ENCODE peak calls at places on chromosomes 3 and 15, in nine cellular contexts. One of them, this sample, is unnamed.

GRCh38 chr3:114194750-114195149 is 15.9 kb upstream of the DRD3 start:
- DNase-seq in fibroblast of lung: no peak
- DNase-seq in hepatocyte: no peak
- DNase-seq in left ventricle myocardium inferior: no peak
- DNase-seq in GM23338: no peak
- DNase-seq in coronary artery: no peak
- DNase-seq in lung: no peak
- DNase-seq in neural progenitor cell: no peak
- DNase-seq in colonic mucosa: no peak
- DNase-seq in this sample: no peak

GRCh38 chr15:48432688-48433087 is 101.5 kb downstream of the DUT start:
- DNase-seq in fibroblast of lung: no peak
- DNase-seq in hepatocyte: no peak
- DNase-seq in left ventricle myocardium inferior: no peak
- DNase-seq in GM23338: no peak
- DNase-seq in coronary artery: no peak
- DNase-seq in lung: no peak
- DNase-seq in neural progenitor cell: no peak
- DNase-seq in colonic mucosa: no peak
- DNase-seq in this sample: no peak

GRCh38 chr3:19543212-19543841 is 390.7 kb downstream of the EFHB start:
- DNase-seq in fibroblast of lung: no peak
- DNase-seq in hepatocyte: peak; percentile 42
- DNase-seq in left ventricle myocardium inferior: no peak
- DNase-seq in GM23338: peak; percentile 76
- DNase-seq in coronary artery: no peak
- DNase-seq in lung: no peak
- DNase-seq in neural progenitor cell: peak; percentile 51
- DNase-seq in colonic mucosa: no peak
- DNase-seq in this sample: no peak

GRCh38 chr15:90101130-90101968 is 919 bp downstream of the IDH2 start:
- DNase-seq in fibroblast of lung: no peak
- DNase-seq in hepatocyte: peak; percentile 58
- DNase-seq in left ventricle myocardium inferior: peak; percentile 65
- DNase-seq in GM23338: peak; percentile 87
- DNase-seq in coronary artery: no peak
- DNase-seq in lung: peak; percentile 38
- DNase-seq in neural progenitor cell: peak; percentile 96
- DNase-seq in colonic mucosa: peak; percentile 58
- DNase-seq in this sample: peak; percentile 19

GRCh38 chr3:95272791-95273190 is 1209.9 kb downstream of the NSUN3 start:
- DNase-seq in fibroblast of lung: no peak
- DNase-seq in hepatocyte: no peak
- DNase-seq in left ventricle myocardium inferior: no peak
- DNase-seq in GM23338: no peak
- DNase-seq in coronary artery: no peak
- DNase-seq in lung: no peak
- DNase-seq in neural progenitor cell: no peak
- DNase-seq in colonic mucosa: no peak
- DNase-seq in this sample: no peak

GRCh38 chr3:177478170-177478859 is 281.0 kb upstream of the TBL1XR1 start:
- DNase-seq in fibroblast of lung: peak; percentile 100
- DNase-seq in hepatocyte: peak; percentile 36
- DNase-seq in left ventricle myocardium inferior: no peak
- DNase-seq in GM23338: no peak
- DNase-seq in coronary artery: peak; percentile 84
- DNase-seq in lung: peak; percentile 63
- DNase-seq in neural progenitor cell: no peak
- DNase-seq in colonic mucosa: no peak
- DNase-seq in this sample: peak; percentile 100

GRCh38 chr3:171585029-171585428 is 124.8 kb upstream of the TNIK start:
- DNase-seq in fibroblast of lung: no peak
- DNase-seq in hepatocyte: no peak
- DNase-seq in left ventricle myocardium inferior: no peak
- DNase-seq in GM23338: no peak
- DNase-seq in coronary artery: no peak
- DNase-seq in lung: no peak
- DNase-seq in neural progenitor cell: no peak
- DNase-seq in colonic mucosa: no peak
- DNase-seq in this sample: no peak

GRCh38 chr3:50583897-50584296 is 14.6 kb downstream of the HEMK1 start:
- DNase-seq in fibroblast of lung: no peak
- DNase-seq in hepatocyte: no peak
- DNase-seq in left ventricle myocardium inferior: peak; percentile 90
- DNase-seq in GM23338: no peak
- DNase-seq in coronary artery: no peak
- DNase-seq in lung: peak; percentile 89
- DNase-seq in neural progenitor cell: no peak
- DNase-seq in colonic mucosa: no peak
- DNase-seq in this sample: no peak

GRCh38 chr3:191473766-191474198 is 12.8 kb downstream of the PYDC2 start:
- DNase-seq in fibroblast of lung: no peak
- DNase-seq in hepatocyte: no peak
- DNase-seq in left ventricle myocardium inferior: no peak
- DNase-seq in GM23338: no peak
- DNase-seq in coronary artery: no peak
- DNase-seq in lung: no peak
- DNase-seq in neural progenitor cell: no peak
- DNase-seq in colonic mucosa: no peak
- DNase-seq in this sample: no peak

GRCh38 chr3:11117591-11117990 is 36.7 kb upstream of the HRH1 start:
- DNase-seq in fibroblast of lung: no peak
- DNase-seq in hepatocyte: no peak
- DNase-seq in left ventricle myocardium inferior: no peak
- DNase-seq in GM23338: no peak
- DNase-seq in coronary artery: no peak
- DNase-seq in lung: no peak
- DNase-seq in neural progenitor cell: no peak
- DNase-seq in colonic mucosa: no peak
- DNase-seq in this sample: no peak

GRCh38 chr15:87816811-87817210 is 439.7 kb downstream of the NTRK3 start:
- DNase-seq in fibroblast of lung: peak; percentile 84
- DNase-seq in hepatocyte: no peak
- DNase-seq in left ventricle myocardium inferior: no peak
- DNase-seq in GM23338: no peak
- DNase-seq in coronary artery: no peak
- DNase-seq in lung: no peak
- DNase-seq in neural progenitor cell: no peak
- DNase-seq in colonic mucosa: no peak
- DNase-seq in this sample: peak; percentile 96

GRCh38 chr3:53182759-53183355 is 21.8 kb downstream of the PRKCD start:
- DNase-seq in fibroblast of lung: no peak
- DNase-seq in hepatocyte: no peak
- DNase-seq in left ventricle myocardium inferior: no peak
- DNase-seq in GM23338: no peak
- DNase-seq in coronary artery: no peak
- DNase-seq in lung: no peak
- DNase-seq in neural progenitor cell: no peak
- DNase-seq in colonic mucosa: no peak
- DNase-seq in this sample: no peak

GRCh38 chr3:41742127-41742526 is 219.8 kb downstream of the ULK4 start:
- DNase-seq in fibroblast of lung: no peak
- DNase-seq in hepatocyte: no peak
- DNase-seq in left ventricle myocardium inferior: no peak
- DNase-seq in GM23338: peak; percentile 60
- DNase-seq in coronary artery: no peak
- DNase-seq in lung: no peak
- DNase-seq in neural progenitor cell: peak; percentile 40
- DNase-seq in colonic mucosa: no peak
- DNase-seq in this sample: no peak

GRCh38 chr3:153354641-153355040 is 192.6 kb downstream of the RAP2B start:
- DNase-seq in fibroblast of lung: no peak
- DNase-seq in hepatocyte: no peak
- DNase-seq in left ventricle myocardium inferior: no peak
- DNase-seq in GM23338: no peak
- DNase-seq in coronary artery: no peak
- DNase-seq in lung: no peak
- DNase-seq in neural progenitor cell: no peak
- DNase-seq in colonic mucosa: no peak
- DNase-seq in this sample: peak; percentile 55

GRCh38 chr3:172213168-172213567 is 173.8 kb downstream of the FNDC3B start:
- DNase-seq in fibroblast of lung: peak; percentile 54
- DNase-seq in hepatocyte: peak; percentile 38
- DNase-seq in left ventricle myocardium inferior: no peak
- DNase-seq in GM23338: no peak
- DNase-seq in coronary artery: no peak
- DNase-seq in lung: no peak
- DNase-seq in neural progenitor cell: no peak
- DNase-seq in colonic mucosa: no peak
- DNase-seq in this sample: peak; percentile 54

GRCh38 chr3:156211583-156211982 is 91.2 kb downstream of the KCNAB1 start:
- DNase-seq in fibroblast of lung: no peak
- DNase-seq in hepatocyte: no peak
- DNase-seq in left ventricle myocardium inferior: no peak
- DNase-seq in GM23338: no peak
- DNase-seq in coronary artery: no peak
- DNase-seq in lung: no peak
- DNase-seq in neural progenitor cell: no peak
- DNase-seq in colonic mucosa: no peak
- DNase-seq in this sample: peak; percentile 67

GRCh38 chr3:168671091-168671490 is 575.4 kb upstream of the GOLIM4 start:
- DNase-seq in fibroblast of lung: no peak
- DNase-seq in hepatocyte: no peak
- DNase-seq in left ventricle myocardium inferior: no peak
- DNase-seq in GM23338: no peak
- DNase-seq in coronary artery: no peak
- DNase-seq in lung: no peak
- DNase-seq in neural progenitor cell: no peak
- DNase-seq in colonic mucosa: peak; percentile 72
- DNase-seq in this sample: no peak

GRCh38 chr3:170485696-170486095 is 67.0 kb downstream of the CLDN11 start:
- DNase-seq in fibroblast of lung: no peak
- DNase-seq in hepatocyte: no peak
- DNase-seq in left ventricle myocardium inferior: no peak
- DNase-seq in GM23338: no peak
- DNase-seq in coronary artery: no peak
- DNase-seq in lung: no peak
- DNase-seq in neural progenitor cell: no peak
- DNase-seq in colonic mucosa: no peak
- DNase-seq in this sample: no peak

GRCh38 chr3:124787490-124788195 is 57.4 kb downstream of the UMPS start:
- DNase-seq in fibroblast of lung: peak; percentile 39
- DNase-seq in hepatocyte: no peak
- DNase-seq in left ventricle myocardium inferior: no peak
- DNase-seq in GM23338: no peak
- DNase-seq in coronary artery: no peak
- DNase-seq in lung: no peak
- DNase-seq in neural progenitor cell: no peak
- DNase-seq in colonic mucosa: no peak
- DNase-seq in this sample: peak; percentile 72

GRCh38 chr3:150759319-150759718 is 3.6 kb downstream of the SIAH2 start:
- DNase-seq in fibroblast of lung: no peak
- DNase-seq in hepatocyte: no peak
- DNase-seq in left ventricle myocardium inferior: no peak
- DNase-seq in GM23338: no peak
- DNase-seq in coronary artery: no peak
- DNase-seq in lung: no peak
- DNase-seq in neural progenitor cell: no peak
- DNase-seq in colonic mucosa: no peak
- DNase-seq in this sample: no peak
- H3K4me3 ChIP-seq in fibroblast of lung: no peak overlapping the region
- H3K4me3 ChIP-seq in hepatocyte: no peak overlapping the region
- H3K4me3 ChIP-seq in left ventricle myocardium inferior: no peak overlapping the region
- H3K4me3 ChIP-seq in GM23338: no peak overlapping the region
- H3K4me3 ChIP-seq in coronary artery: no peak overlapping the region
- H3K4me3 ChIP-seq in lung: no peak overlapping the region
- H3K4me3 ChIP-seq in neural progenitor cell: no peak overlapping the region
- H3K4me3 ChIP-seq in colonic mucosa: no peak overlapping the region
- H3K4me3 ChIP-seq in this sample: peak overlapping the region; percentile 97

DNA sequence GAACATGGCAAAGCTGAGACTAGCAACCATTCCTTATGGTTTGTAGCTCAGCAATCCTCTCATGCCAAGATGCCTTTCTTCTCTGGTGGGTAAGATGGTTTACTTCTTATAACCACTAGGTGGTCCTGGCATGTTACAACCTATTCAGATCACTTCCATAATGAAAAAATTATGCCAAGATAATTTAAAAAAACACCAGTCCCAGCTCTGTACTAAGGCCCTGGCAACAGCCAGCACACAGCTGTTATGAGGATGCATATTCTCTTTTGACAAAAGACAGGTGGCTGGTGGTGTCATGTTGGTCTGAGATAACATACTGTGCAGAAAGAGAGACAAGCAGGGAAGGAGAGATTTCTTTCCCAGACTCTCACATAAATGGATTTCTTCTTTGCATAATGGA is 65.7 kb upstream of the FRMD4B start:
- DNase-seq in fibroblast of lung: peak; percentile 29
- DNase-seq in hepatocyte: no peak
- DNase-seq in left ventricle myocardium inferior: no peak
- DNase-seq in GM23338: peak; percentile 21
- DNase-seq in coronary artery: no peak
- DNase-seq in lung: no peak
- DNase-seq in neural progenitor cell: no peak
- DNase-seq in colonic mucosa: no peak
- DNase-seq in this sample: no peak
- TF ChIP-seq CTCF in fibroblast of lung: peak; percentile 27
- TF ChIP-seq CTCF in hepatocyte: no peak
- TF ChIP-seq CTCF in left ventricle myocardium inferior: peak; percentile 34
- TF ChIP-seq CTCF in GM23338: no peak
- TF ChIP-seq CTCF in coronary artery: no peak
- TF ChIP-seq CTCF in lung: no peak
- TF ChIP-seq CTCF in neural progenitor cell: peak; percentile 38
- TF ChIP-seq CTCF in colonic mucosa: no peak
- TF ChIP-seq CTCF in this sample: peak; percentile 11

DNA sequence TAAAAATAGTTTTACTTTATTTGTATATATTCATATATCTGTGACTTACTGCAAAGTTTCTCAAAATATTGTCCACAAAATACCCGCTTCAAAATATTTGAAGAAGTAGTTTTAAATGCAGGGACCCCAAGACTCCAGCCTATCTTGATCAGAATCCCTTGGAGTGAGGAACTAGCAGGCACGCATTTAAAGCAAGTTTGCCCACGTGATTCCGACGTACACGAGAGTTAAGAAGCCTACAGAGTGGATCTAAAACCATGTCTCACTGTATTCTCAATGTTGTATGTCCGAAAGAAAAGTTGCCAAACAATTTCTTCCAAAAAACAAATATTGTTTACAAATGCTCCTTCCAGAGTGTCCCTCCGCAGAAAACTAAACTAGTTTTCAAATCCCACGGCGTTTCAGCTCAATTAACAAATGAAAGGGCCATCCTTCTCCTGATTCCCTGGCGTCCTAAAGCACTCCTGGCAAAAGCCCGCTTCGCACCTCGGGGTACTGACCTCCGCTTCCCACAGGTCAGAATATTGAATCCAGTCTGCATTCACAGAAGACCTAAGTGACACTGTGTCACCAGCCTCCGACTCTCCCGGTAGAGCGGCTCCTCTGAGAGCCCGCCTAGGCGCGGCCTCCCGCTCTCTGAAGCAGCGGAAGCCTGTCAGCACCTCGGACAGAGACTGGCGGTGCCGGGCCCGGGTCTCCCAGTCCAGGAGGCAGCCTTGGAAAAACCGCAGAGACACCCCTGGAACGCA is 1.5 kb downstream of the GABRB3 start:
- DNase-seq in fibroblast of lung: no peak
- DNase-seq in hepatocyte: peak; percentile 78
- DNase-seq in left ventricle myocardium inferior: peak; percentile 39
- DNase-seq in GM23338: peak; percentile 90
- DNase-seq in coronary artery: no peak
- DNase-seq in lung: no peak
- DNase-seq in neural progenitor cell: peak; percentile 94
- DNase-seq in colonic mucosa: no peak
- DNase-seq in this sample: no peak
- H3K4me3 ChIP-seq in fibroblast of lung: no peak overlapping the region
- H3K4me3 ChIP-seq in hepatocyte: no peak overlapping the region
- H3K4me3 ChIP-seq in left ventricle myocardium inferior: peak overlapping the region; percentile 69
- H3K4me3 ChIP-seq in GM23338: peak overlapping the region; percentile 74
- H3K4me3 ChIP-seq in coronary artery: peak overlapping the region; percentile 73
- H3K4me3 ChIP-seq in lung: no peak overlapping the region
- H3K4me3 ChIP-seq in neural progenitor cell: peak overlapping the region; percentile 79
- H3K4me3 ChIP-seq in colonic mucosa: no peak overlapping the region
- H3K4me3 ChIP-seq in this sample: no peak overlapping the region

GRCh38 chr15:69160976-69161877 is 792 bp downstream of the GLCE start:
- DNase-seq in fibroblast of lung: peak; percentile 36
- DNase-seq in hepatocyte: peak; percentile 65
- DNase-seq in left ventricle myocardium inferior: peak; percentile 44
- DNase-seq in GM23338: peak; percentile 62
- DNase-seq in coronary artery: no peak
- DNase-seq in lung: no peak
- DNase-seq in neural progenitor cell: peak; percentile 65
- DNase-seq in colonic mucosa: peak; percentile 70
- DNase-seq in this sample: peak; percentile 28
- TF ChIP-seq CTCF in fibroblast of lung: peak; percentile 44
- TF ChIP-seq CTCF in hepatocyte: peak; percentile 32
- TF ChIP-seq CTCF in left ventricle myocardium inferior: peak; percentile 45
- TF ChIP-seq CTCF in GM23338: peak; percentile 42
- TF ChIP-seq CTCF in coronary artery: no peak
- TF ChIP-seq CTCF in lung: peak; percentile 7
- TF ChIP-seq CTCF in neural progenitor cell: peak; percentile 37
- TF ChIP-seq CTCF in colonic mucosa: no peak
- TF ChIP-seq CTCF in this sample: peak; percentile 37